ENCODE peak calls at places on chromosomes 13 and 19, in nine cellular contexts. H, Z, I, E, U, W, M, J and D are unnamed samples.

GRCh38 chr13:98207411-98207810 is 30.3 kb upstream of the RNF113B start:
- DNase-seq in U (no peak), W (no peak), I (no peak), M (no peak), H (no peak), J (no peak), Z (no peak), E (no peak), D (no peak)

GRCh38 chr19:33690461-33691427 is 69.0 kb downstream of the CHST8 start:
- DNase-seq in U (peak), M (no peak), E (no peak), Z (no peak), I (no peak), H (no peak), W (no peak), J (no peak), D (no peak)

GRCh38 chr19:35346193-35347052 is 1.3 kb upstream of the FFAR1 start:
- DNase-seq in J (no peak), I (peak), Z (peak), E (no peak), U (no peak), W (peak), M (no peak), H (peak), D (peak)

GRCh38 chr13:35855531-35856019 is 275.6 kb downstream of the DCLK1 start:
- DNase-seq in H (no peak), Z (no peak), W (no peak), J (no peak), E (no peak), I (no peak), M (no peak), U (peak), D (no peak)

GRCh38 chr19:33039108-33039599 is 25.5 kb downstream of the RHPN2 start:
- DNase-seq in U (no peak), M (no peak), I (no peak), W (no peak), E (no peak), J (no peak), Z (peak), H (no peak), D (no peak)

GRCh38 chr13:50672025-50672424 is 171.5 kb downstream of the DLEU7 start:
- DNase-seq in E (no peak), J (no peak), H (no peak), I (no peak), U (no peak), Z (no peak), M (no peak), W (no peak), D (no peak)

GRCh38 chr19:51292971-51293370 is 18.5 kb upstream of the IGLON5 start:
- DNase-seq in M (no peak), W (no peak), J (no peak), U (no peak), I (no peak), H (no peak), E (no peak), Z (no peak), D (no peak)

GRCh38 chr19:46660601-46661019 is 372 bp downstream of the DACT3 start:
- DNase-seq in Z (no peak), H (no peak), J (no peak), E (no peak), I (no peak), U (no peak), W (no peak), M (no peak), D (no peak)

GRCh38 chr13:70585109-70585508 is 476.9 kb upstream of the KLHL1 start:
- DNase-seq in J (no peak), I (no peak), W (no peak), Z (no peak), H (no peak), M (no peak), E (no peak), U (peak), D (no peak)

GRCh38 chr13:73519720-73520119 is 460.9 kb downstream of the KLF5 start:
- DNase-seq in Z (no peak), U (peak), H (no peak), E (no peak), W (no peak), M (no peak), I (no peak), J (no peak), D (no peak)

GRCh38 chr19:2289714-2290435 is 7.9 kb upstream of the PEAK3 start:
- DNase-seq in J (no peak), Z (peak), I (peak), U (no peak), E (no peak), M (no peak), H (no peak), W (no peak), D (peak)

GRCh38 chr19:56314018-56314583 is 538 bp downstream of the ZSCAN5A start:
- DNase-seq in E (no peak), H (no peak), J (no peak), W (no peak), M (no peak), Z (no peak), U (peak), I (no peak), D (no peak)

GRCh38 chr13:21130116-21130515 is 46.2 kb downstream of the SKA3 start:
- DNase-seq in E (no peak), I (no peak), H (no peak), U (no peak), W (no peak), J (no peak), M (no peak), Z (no peak), D (no peak)

GRCh38 chr19:47609885-47610545 is 1.1 kb downstream of the BICRA start:
- DNase-seq in M (no peak), E (no peak), I (peak), Z (peak), H (peak), J (no peak), U (no peak), W (peak), D (peak)

GRCh38 chr13:73676550-73677040 is 457.6 kb downstream of the KLF12 start:
- DNase-seq in M (no peak), Z (no peak), U (no peak), W (no peak), E (no peak), H (no peak), J (no peak), I (no peak), D (no peak)

GRCh38 chr19:4730740-4731171 is 7.1 kb upstream of the DPP9 start:
- DNase-seq in J (no peak), H (no peak), Z (peak), W (peak), M (no peak), U (peak), E (no peak), I (peak), D (peak)

GRCh38 chr13:64428196-64428595 is 2801.9 kb downstream of the PCDH9 start:
- DNase-seq in H (no peak), Z (no peak), U (no peak), J (peak), I (no peak), M (no peak), E (no peak), W (no peak), D (no peak)

GRCh38 chr19:49294401-49294800 is 30.6 kb downstream of the SLC6A16 start:
- DNase-seq in U (no peak), E (no peak), W (no peak), M (no peak), H (no peak), I (no peak), Z (no peak), J (no peak), D (no peak)

GRCh38 chr13:31521466-31521865 is 217.9 kb upstream of the RXFP2 start:
- DNase-seq in H (no peak), I (no peak), W (no peak), J (no peak), E (no peak), M (no peak), Z (no peak), U (no peak), D (no peak)

GRCh38 chr13:23984541-23984940 is 87.2 kb upstream of the C1QTNF9B start:
- DNase-seq in U (no peak), W (no peak), Z (no peak), J (no peak), I (no peak), E (no peak), H (no peak), M (no peak), D (no peak)

GRCh38 chr13:21528616-21529015 is 69.5 kb upstream of the ZDHHC20 start:
- DNase-seq in J (no peak), Z (no peak), I (no peak), H (no peak), W (no peak), M (no peak), E (no peak), U (no peak), D (no peak)

GRCh38 chr19:4870025-4870700 is 2.7 kb upstream of the PLIN3 start:
- DNase-seq in I (no peak), J (peak), W (no peak), E (no peak), Z (peak), M (peak), H (no peak), U (no peak), D (peak)

GRCh38 chr13:47546265-47546962 is 454.7 kb downstream of the SUCLA2 start:
- DNase-seq in W (no peak), U (no peak), Z (no peak), E (no peak), H (no peak), J (no peak), I (no peak), M (no peak), D (no peak)

GRCh38 chr13:108283110-108283509 is 13.6 kb downstream of the TNFSF13B start:
- DNase-seq in H (no peak), E (no peak), U (no peak), M (no peak), I (no peak), W (no peak), J (no peak), Z (no peak), D (no peak)